ENCODE peak calls at places on chromosomes 12 and 14, in eight cellular contexts. S, H, U, L, M, T, C and V are unnamed samples.

GRCh38 chr14:92247347-92247746 is 75.6 kb upstream of the SLC24A4 start:
- DNase-seq in M (no peak), C (no peak), S (no peak), L (no peak), U (no peak), T (no peak), H (no peak), V (no peak)

GRCh38 chr12:67456281-67456918 is 187.2 kb downstream of the CAND1 start:
- DNase-seq in T (peak; percentile 33), U (no peak), L (no peak), M (no peak), C (no peak), S (peak; percentile 85), H (no peak), V (peak; percentile 72)

GRCh38 chr12:132388379-132389015 is 59.1 kb upstream of the GALNT9 start:
- DNase-seq in H (no peak), M (no peak), T (no peak), S (no peak), U (no peak), C (no peak), L (no peak), V (no peak)

GRCh38 chr12:42370013-42370412 is 44.0 kb downstream of the PPHLN1 start:
- DNase-seq in M (no peak), L (no peak), S (no peak), U (no peak), T (no peak), H (no peak), C (no peak), V (no peak)

GRCh38 chr14:61887628-61888027 is 125.4 kb downstream of the SNAPC1 start:
- DNase-seq in H (no peak), T (no peak), S (no peak), M (no peak), U (no peak), C (no peak), L (no peak), V (no peak)

GRCh38 chr14:39368261-39368959 is 63.8 kb downstream of the FBXO33 start:
- DNase-seq in H (no peak), S (peak; percentile 78), T (peak; percentile 84), C (peak; percentile 61), L (peak; percentile 22), U (peak; percentile 54), M (no peak), V (peak; percentile 81)

GRCh38 chr12:127964717-127965116 is 302.3 kb upstream of the TMEM132C start:
- DNase-seq in C (no peak), M (no peak), S (no peak), T (no peak), H (no peak), U (no peak), L (no peak), V (peak; percentile 30)

GRCh38 chr12:74983917-74984316 is 225.7 kb downstream of the KCNC2 start:
- DNase-seq in C (no peak), H (no peak), U (no peak), T (no peak), S (no peak), M (no peak), L (no peak), V (no peak)

GRCh38 chr14:56423591-56423991 is 156.0 kb upstream of the TMEM260 start:
- DNase-seq in H (no peak), T (no peak), L (no peak), C (no peak), U (no peak), M (no peak), S (peak; percentile 4), V (peak; percentile 66)

GRCh38 chr12:78864483-78865296 is at the start of gene SYT1:
- DNase-seq in L (no peak), T (peak; percentile 99), U (no peak), S (peak; percentile 45), C (peak; percentile 65), M (peak; percentile 45), H (no peak), V (peak; percentile 98)

GRCh38 chr12:66352197-66352596 is 49.9 kb downstream of the HELB start:
- DNase-seq in H (no peak), C (no peak), S (peak; percentile 41), L (no peak), M (no peak), T (peak; percentile 7), U (no peak), V (peak; percentile 34)

GRCh38 chr12:94091624-94092023 is 56.8 kb upstream of the PLXNC1 start:
- DNase-seq in S (no peak), U (no peak), H (no peak), T (no peak), L (no peak), M (no peak), C (no peak), V (no peak)

GRCh38 chr12:45669093-45669492 is 60.4 kb upstream of the ARID2 start:
- DNase-seq in L (no peak), S (no peak), H (no peak), T (no peak), C (no peak), U (no peak), M (no peak), V (no peak)

GRCh38 chr14:96136361-96136760 is 68.3 kb upstream of the BDKRB2 start:
- DNase-seq in M (no peak), L (no peak), T (no peak), S (peak; percentile 58), C (no peak), H (no peak), U (no peak), V (no peak)

GRCh38 chr14:104893435-104894207 is 28.6 kb downstream of the CEP170B start:
- DNase-seq in S (no peak), U (peak; percentile 44), T (no peak), H (no peak), M (peak; percentile 44), C (peak; percentile 59), L (no peak), V (no peak)